ENCODE peak calls at places on chromosomes 1 and 21, in seven cellular contexts. Q, N, J, K, G, T and S are unnamed samples. For H3K4me1, the result is how much of the 10 kb centered on the place peaks cover.

GRCh38 chr1:42117214-42117613 is 36.0 kb upstream of the GUCA2B start:
- DNase-seq in Q (no peak), N (no peak), J (no peak), K (no peak), G (no peak), T (no peak), S (no peak)

GRCh38 chr1:40178200-40178599 is 17.0 kb downstream of the RLF start:
- DNase-seq in Q (no peak), N (no peak), J (no peak), K (no peak), G (no peak), T (no peak), S (no peak)

GRCh38 chr21:14766241-14766640 is 220.1 kb upstream of the SAMSN1 start:
- DNase-seq in Q (no peak), N (no peak), J (no peak), K (no peak), G (no peak), T (no peak), S (no peak)

GRCh38 chr1:77825356-77825709 is 45.9 kb downstream of the MIGA1 start:
- DNase-seq in Q (no peak), N (no peak), J (no peak), K (peak), G (no peak), T (no peak), S (no peak)

GRCh38 chr1:80358141-80358540 is 1351.6 kb upstream of the ADGRL4 start:
- DNase-seq in Q (no peak), N (no peak), J (no peak), K (no peak), G (no peak), T (no peak), S (no peak)

GRCh38 chr1:67134692-67135091 is at the start of gene C1orf141:
- DNase-seq in Q (no peak), N (peak), J (no peak), K (peak), G (no peak), T (peak), S (no peak)

GRCh38 chr1:64417828-64418227 is 52.1 kb upstream of the CACHD1 start:
- DNase-seq in Q (no peak), N (no peak), J (no peak), K (no peak), G (no peak), T (no peak), S (no peak)

GRCh38 chr1:3645247-3645646 is 4.7 kb downstream of the WRAP73 start:
- DNase-seq in Q (no peak), N (peak), J (no peak), K (no peak), G (no peak), T (no peak), S (no peak)

GRCh38 chr1:119859647-119860046 is 36.7 kb downstream of the ADAM30 start:
- DNase-seq in Q (no peak), N (no peak), J (no peak), K (no peak), G (no peak), T (no peak), S (no peak)

GRCh38 chr1:229619002-229619401 is 6.9 kb downstream of the TAF5L start:
- DNase-seq in Q (no peak), N (no peak), J (no peak), K (no peak), G (no peak), T (no peak), S (no peak)

GRCh38 chr21:42079939-42080787 is 9.0 kb downstream of the UMODL1 start:
- DNase-seq in Q (no peak), N (peak), J (no peak), K (no peak), G (no peak), T (no peak), S (no peak)

GRCh38 chr1:76040327-76040868 is 34.1 kb upstream of the ST6GALNAC3 start:
- DNase-seq in Q (no peak), N (no peak), J (no peak), K (no peak), G (no peak), T (no peak), S (no peak)

GRCh38 chr21:40254540-40255455 is 387.6 kb downstream of the PCP4 start:
- DNase-seq in Q (no peak), N (no peak), J (no peak), K (no peak), G (no peak), T (no peak), S (no peak)

GRCh38 chr1:109783436-109783835 is 19.7 kb upstream of the EPS8L3 start:
- DNase-seq in Q (no peak), N (no peak), J (no peak), K (no peak), G (no peak), T (peak), S (peak)

GRCh38 chr1:113128116-113128515 is 55.1 kb downstream of the LRIG2 start:
- DNase-seq in Q (no peak), N (no peak), J (no peak), K (no peak), G (no peak), T (no peak), S (no peak)

GRCh38 chr1:21734526-21734925 is 48.4 kb downstream of the USP48 start:
- DNase-seq in Q (no peak), N (no peak), J (no peak), K (no peak), G (no peak), T (no peak), S (no peak)

GRCh38 chr1:36966242-36966641 is 68.1 kb downstream of the GRIK3 start:
- DNase-seq in Q (no peak), N (no peak), J (no peak), K (peak), G (no peak), T (no peak), S (no peak)

GRCh38 chr1:232059726-232060360 is 433.3 kb downstream of the DISC1 start:
- DNase-seq in Q (no peak), N (no peak), J (no peak), K (no peak), G (no peak), T (no peak), S (no peak)

GRCh38 chr1:20112279-20113000 is 6.9 kb downstream of the PLA2G2D start:
- DNase-seq in Q (no peak), N (no peak), J (peak), K (no peak), G (no peak), T (no peak), S (no peak)

GRCh38 chr1:94418664-94419655 is 771 bp downstream of the ABCD3 start:
- DNase-seq in Q (no peak), N (peak), J (no peak), K (peak), G (peak), T (peak), S (peak)

GRCh38 chr1:206041640-206042039 is 11.3 kb upstream of the RHEX start:
- DNase-seq in Q (no peak), N (no peak), J (no peak), K (peak), G (no peak), T (no peak), S (no peak)

GRCh38 chr1:172704003-172704402 is 45.1 kb downstream of the FASLG start:
- DNase-seq in Q (no peak), N (no peak), J (no peak), K (no peak), G (no peak), T (no peak), S (no peak)

GRCh38 chr21:42594616-42595280 is 58.7 kb upstream of the PDE9A start:
- DNase-seq in Q (no peak), N (no peak), J (peak), K (no peak), G (no peak), T (no peak), S (no peak)

GRCh38 chr1:67723620-67724019 is 38.6 kb downstream of the GADD45A start:
- DNase-seq in Q (no peak), N (no peak), J (no peak), K (no peak), G (no peak), T (no peak), S (no peak)

GRCh38 chr21:35367558-35367957 is 318.5 kb upstream of the RUNX1 start:
- DNase-seq in Q (no peak), N (no peak), J (no peak), K (no peak), G (no peak), T (no peak), S (no peak)

GRCh38 chr21:25329227-25329626 is 278.1 kb downstream of the MRPL39 start:
- DNase-seq in Q (no peak), N (no peak), J (no peak), K (no peak), G (no peak), T (no peak), S (no peak)

GRCh38 chr1:198449727-198450433 is 90.6 kb downstream of the ATP6V1G3 start:
- DNase-seq in Q (no peak), N (no peak), J (no peak), K (no peak), G (no peak), T (no peak), S (no peak)

GRCh38 chr1:71232166-71232763 is 151.4 kb upstream of the ZRANB2 start:
- DNase-seq in Q (no peak), N (no peak), J (no peak), K (no peak), G (no peak), T (no peak), S (no peak)

GRCh38 chr1:182032251-182032650 is 29.3 kb downstream of the ZNF648 start:
- DNase-seq in Q (no peak), N (no peak), J (no peak), K (no peak), G (no peak), T (no peak), S (no peak)

GRCh38 chr1:24119859-24120756 is 8.2 kb upstream of the MYOM3 start:
- DNase-seq in Q (no peak), N (peak), J (no peak), K (peak), G (no peak), T (peak), S (peak)

GRCh38 chr1:185813401-185813979 is 79.3 kb downstream of the HMCN1 start:
- DNase-seq in Q (no peak), N (no peak), J (no peak), K (no peak), G (no peak), T (no peak), S (no peak)

GRCh38 chr1:210822897-210823296 is 311.1 kb downstream of the KCNH1 start:
- DNase-seq in Q (no peak), N (no peak), J (no peak), K (no peak), G (no peak), T (no peak), S (no peak)

DNA sequence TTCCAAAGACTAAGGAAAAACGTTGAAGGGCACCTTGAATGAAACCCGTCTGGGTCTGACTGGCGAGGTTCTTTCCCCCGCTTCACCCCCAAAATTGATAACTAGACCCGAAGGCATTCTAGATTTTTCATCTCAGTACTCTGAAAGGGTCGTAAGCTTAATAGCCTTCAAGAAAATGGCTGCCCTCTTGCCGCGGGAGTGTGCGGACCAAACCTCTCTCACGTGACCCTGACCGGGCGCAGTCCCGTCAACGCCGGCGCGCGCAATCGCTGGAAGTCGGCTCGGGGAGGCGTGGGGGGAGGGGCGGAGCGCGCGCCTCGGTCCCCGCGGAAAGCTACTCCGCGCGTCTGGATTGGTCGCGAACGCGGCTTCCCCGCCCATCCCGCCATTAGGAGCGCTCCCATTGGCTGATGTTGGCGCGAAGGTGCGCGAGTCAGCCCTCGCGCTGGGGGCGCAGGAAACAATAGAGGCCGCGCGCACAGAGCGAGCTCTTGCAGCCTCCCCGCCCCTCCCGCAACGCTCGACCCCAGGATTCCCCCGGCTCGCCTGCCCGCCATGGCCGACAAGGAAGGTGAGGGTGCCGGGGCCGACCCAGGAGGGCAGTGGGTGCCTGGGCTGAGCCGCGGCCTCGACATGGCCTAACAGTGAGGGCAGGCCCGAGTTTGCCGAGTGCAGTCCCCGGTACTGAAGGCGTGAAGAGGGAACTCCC is at the start of gene RBBP4:
- DNase-seq in Q (peak), N (peak), J (peak), K (peak), G (peak), T (peak), S (peak)
- TF ChIP-seq CTCF in Q (no peak), N (no peak), J (no peak), K (no peak), G (peak), T (no peak), S (peak)

DNA sequence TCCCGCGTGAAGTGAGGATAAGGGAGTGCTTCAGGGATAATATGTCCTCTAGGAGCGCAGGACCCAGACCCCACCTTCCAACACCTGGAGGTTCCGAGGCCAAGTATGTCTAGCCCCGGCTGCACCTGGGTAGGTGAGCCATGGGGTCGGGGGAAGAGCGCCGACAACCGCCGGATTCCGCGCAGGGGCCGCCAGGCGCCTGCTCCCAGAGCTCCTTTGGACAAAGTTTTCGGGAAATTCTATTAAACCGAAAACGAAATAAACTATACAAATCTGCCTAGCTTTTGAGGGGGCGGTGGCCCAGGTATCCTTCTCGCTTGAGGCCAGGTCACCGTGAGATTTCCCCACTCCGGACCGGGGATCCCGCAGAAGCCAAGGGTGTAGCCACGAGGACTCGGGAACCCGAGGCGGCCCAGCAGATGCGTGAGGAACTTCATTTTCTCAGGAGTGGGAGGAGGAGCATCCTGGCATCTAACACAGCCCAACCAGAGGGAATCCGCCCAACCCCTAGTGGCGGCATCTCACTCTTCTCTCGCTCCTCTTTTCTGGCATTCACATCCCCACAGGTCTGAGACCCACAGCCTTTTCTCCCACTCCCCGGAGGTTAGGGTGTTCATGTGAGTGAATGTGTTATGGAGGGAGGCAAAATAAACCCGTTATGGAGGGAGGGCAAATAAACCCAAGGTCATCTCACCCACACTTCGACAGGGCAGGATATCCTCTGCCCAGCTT is 2.3 kb upstream of the DMRTA2 start:
- DNase-seq in Q (no peak), N (no peak), J (no peak), K (no peak), G (no peak), T (no peak), S (no peak)
- H3K4me1 ChIP-seq in Q (under half), N (under half), J (half or more), K (under half), G (under half), T (half or more), S (half or more)

GRCh38 chr1:111008031-111008430 is 44.3 kb upstream of the LRIF1 start:
- DNase-seq in Q (no peak), N (no peak), J (no peak), K (no peak), G (no peak), T (no peak), S (no peak)
- H3K4me3 ChIP-seq in Q (no peak), N (no peak), J (no peak), K (no peak), G (no peak), T (no peak), S (no peak)

DNA sequence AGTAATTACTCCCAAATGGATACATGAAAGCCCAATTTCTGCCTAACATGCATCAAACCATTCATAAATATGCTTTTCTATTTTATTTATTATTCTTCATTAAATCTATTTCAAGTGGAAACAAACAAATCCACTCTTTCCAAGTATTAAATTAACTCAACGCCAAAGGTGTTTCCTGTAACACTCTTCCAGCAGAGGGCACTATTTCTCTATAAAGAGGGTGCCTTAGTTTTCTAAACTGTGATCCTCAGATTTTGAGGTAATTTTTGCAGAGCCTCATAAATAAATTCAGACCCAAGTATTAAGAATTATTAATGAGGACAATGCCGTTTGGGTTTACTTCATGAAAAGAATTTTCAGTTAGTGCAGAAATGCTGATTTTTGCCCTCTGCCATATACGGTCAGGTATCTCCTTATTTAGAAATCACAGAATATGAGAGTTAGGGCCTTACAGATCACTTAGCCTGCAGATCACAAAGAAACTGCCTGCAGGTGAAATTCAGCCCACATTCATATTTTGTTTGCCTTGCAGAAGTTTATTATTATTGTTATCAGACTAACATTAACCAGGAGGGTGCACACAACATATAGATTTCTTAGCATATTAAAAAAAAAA is 40.1 kb upstream of the MYSM1 start:
- DNase-seq in Q (no peak), N (no peak), J (no peak), K (peak), G (no peak), T (no peak), S (no peak)
- TF ChIP-seq CTCF in Q (peak), N (peak), J (peak), K (peak), G (peak), T (peak), S (peak)

GRCh38 chr1:31672988-31673387 is 28.3 kb upstream of the PEF1 start:
- DNase-seq in Q (no peak), N (no peak), J (no peak), K (no peak), G (peak), T (peak), S (peak)

GRCh38 chr1:31669786-31670582 is 25.3 kb upstream of the PEF1 start:
- DNase-seq in Q (peak), N (peak), J (no peak), K (peak), G (peak), T (peak), S (peak)

GRCh38 chr1:31671147-31671546 is 26.5 kb upstream of the PEF1 start:
- DNase-seq in Q (no peak), N (no peak), J (no peak), K (no peak), G (no peak), T (no peak), S (no peak)

GRCh38 chr1:31670583-31670944 is 25.9 kb upstream of the PEF1 start:
- DNase-seq in Q (no peak), N (no peak), J (no peak), K (no peak), G (no peak), T (no peak), S (no peak)

GRCh38 chr1:31671556-31672201 is 27.0 kb upstream of the PEF1 start:
- DNase-seq in Q (no peak), N (no peak), J (no peak), K (no peak), G (no peak), T (no peak), S (no peak)
- H3K4me1 ChIP-seq in Q (under half), N (under half), J (under half), K (under half), G (under half), T (under half), S (half or more)

GRCh38 chr1:13682443-13682842 is 17.5 kb upstream of the PRDM2 start:
- DNase-seq in Q (no peak), N (no peak), J (no peak), K (no peak), G (no peak), T (no peak), S (no peak)

GRCh38 chr1:13681921-13682320 is 18.1 kb upstream of the PRDM2 start:
- DNase-seq in Q (no peak), N (no peak), J (no peak), K (no peak), G (no peak), T (no peak), S (no peak)

DNA sequence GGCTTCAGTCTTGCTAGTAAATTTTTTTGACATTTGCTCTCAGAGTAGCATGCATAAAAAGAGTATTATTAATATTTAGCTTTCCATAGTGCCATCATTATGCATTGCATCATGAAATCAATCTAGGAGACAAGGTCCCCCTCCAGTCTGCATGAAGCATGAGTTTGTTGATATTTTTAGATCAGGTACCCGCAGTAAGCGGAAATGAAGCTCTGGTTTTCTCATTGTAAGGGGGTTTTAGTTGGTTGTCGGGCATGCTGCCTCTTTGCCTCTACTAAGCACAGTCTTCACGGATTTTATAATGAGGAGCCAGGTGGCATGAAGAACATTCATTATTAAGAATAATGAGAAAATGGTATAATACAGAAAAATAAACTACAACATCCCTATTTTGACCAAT is 12.6 kb upstream of the PRDM2 start:
- DNase-seq in Q (no peak), N (no peak), J (no peak), K (no peak), G (no peak), T (no peak), S (no peak)
- H3K4me3 ChIP-seq in Q (no peak), N (no peak), J (no peak), K (no peak), G (no peak), T (no peak), S (no peak)